ENCODE peak calls at places on chromosomes 1 and 21, in five cellular contexts. I is transverse colon, X is astrocyte of the cerebellum, Q is aorta, L is ovary. B is an unnamed sample.

GRCh38 chr1:65629788-65630187 is 162.9 kb upstream of the PDE4B start:
- DNase-seq in I (no peak), X (no peak), Q (no peak), L (no peak), B (no peak)

GRCh38 chr1:45009956-45010854 is 919 bp downstream of the HECTD3 start:
- DNase-seq in I (peak), X (no peak), Q (peak), L (no peak), B (peak)

GRCh38 chr1:19338323-19338762 is 26.2 kb downstream of the SLC66A1 start:
- DNase-seq in I (no peak), X (no peak), Q (no peak), L (no peak), B (no peak)

GRCh38 chr1:42479621-42480020 is 16.5 kb downstream of the CCDC30 start:
- DNase-seq in I (no peak), X (no peak), Q (no peak), L (no peak), B (no peak)

GRCh38 chr1:172429324-172430127 is 9.0 kb downstream of the C1orf105 start:
- DNase-seq in I (peak), X (peak), Q (no peak), L (no peak), B (no peak)

GRCh38 chr1:246214708-246215504 is 292.2 kb downstream of the SMYD3 start:
- DNase-seq in I (peak), X (peak), Q (peak), L (no peak), B (no peak)

GRCh38 chr1:10295471-10296085 is 85.2 kb downstream of the KIF1B start:
- DNase-seq in I (no peak), X (no peak), Q (no peak), L (no peak), B (no peak)

GRCh38 chr21:41816583-41817165 is 49.8 kb upstream of the RIPK4 start:
- DNase-seq in I (peak), X (peak), Q (peak), L (peak), B (peak)

GRCh38 chr1:76595024-76595423 is 272.3 kb upstream of the ST6GALNAC5 start:
- DNase-seq in I (peak), X (no peak), Q (no peak), L (no peak), B (no peak)

GRCh38 chr21:37186983-37187382 is 80.2 kb downstream of the VPS26C start:
- DNase-seq in I (no peak), X (no peak), Q (no peak), L (no peak), B (no peak)

GRCh38 chr1:173415490-173415889 is 61.6 kb upstream of the PRDX6 start:
- DNase-seq in I (no peak), X (no peak), Q (no peak), L (no peak), B (no peak)

GRCh38 chr1:200780545-200781444 is 42.1 kb downstream of the CAMSAP2 start:
- DNase-seq in I (no peak), X (peak), Q (no peak), L (no peak), B (no peak)

GRCh38 chr1:234977891-234978396 is 150.7 kb downstream of the TOMM20 start:
- DNase-seq in I (no peak), X (no peak), Q (no peak), L (no peak), B (no peak)

GRCh38 chr1:78045850-78046778 is at the start of gene GIPC2:
- DNase-seq in I (peak), X (no peak), Q (peak), L (peak), B (peak)

GRCh38 chr1:168803696-168804510 is 74.9 kb upstream of the DPT start:
- DNase-seq in I (peak), X (no peak), Q (no peak), L (no peak), B (no peak)

GRCh38 chr1:202615501-202616354 is 94.5 kb downstream of the SYT2 start:
- DNase-seq in I (peak), X (peak), Q (peak), L (no peak), B (no peak)

GRCh38 chr1:147492207-147492606 is 49.1 kb upstream of the BCL9 start:
- DNase-seq in I (no peak), X (no peak), Q (no peak), L (no peak), B (no peak)

GRCh38 chr1:169443923-169444322 is 16.6 kb upstream of the CCDC181 start:
- DNase-seq in I (no peak), X (no peak), Q (no peak), L (no peak), B (no peak)

DNA sequence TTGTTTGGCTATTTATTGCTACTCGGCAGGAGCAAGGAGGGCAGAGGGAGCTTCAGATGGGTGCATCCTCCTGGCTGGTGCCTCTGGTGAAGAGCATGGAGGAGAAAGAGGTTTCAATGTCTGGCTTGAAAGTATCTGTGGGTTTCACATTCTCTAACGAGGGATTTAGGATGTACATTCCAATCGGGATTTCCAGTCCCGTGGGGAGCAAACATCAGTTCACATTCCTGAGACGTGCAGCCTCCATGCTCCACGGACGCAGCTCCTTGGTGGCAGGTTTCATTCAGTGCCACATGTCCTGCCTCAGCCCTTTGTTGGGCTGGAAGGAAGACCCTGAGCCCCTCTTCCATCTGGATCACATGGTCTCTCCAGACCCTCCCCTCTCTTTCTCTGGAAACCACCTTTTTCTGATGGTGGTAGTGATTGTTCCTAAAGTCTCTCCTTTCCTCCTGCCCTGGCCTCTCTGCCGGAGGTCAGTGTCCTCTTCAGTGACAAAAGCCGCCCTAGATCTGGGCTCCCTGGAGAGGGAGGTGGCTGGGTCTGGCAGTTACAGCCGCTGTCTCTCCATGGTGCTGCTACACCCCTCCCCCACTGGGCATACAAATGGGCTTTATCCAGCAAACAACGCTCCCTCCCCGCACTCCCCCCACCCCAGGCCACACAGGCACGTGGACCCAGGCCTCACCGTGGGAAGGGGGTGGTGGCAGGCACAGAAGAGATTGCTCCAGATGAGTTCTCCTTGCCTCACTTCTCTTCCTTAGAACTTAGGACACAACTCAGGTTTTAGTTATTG is 829 bp upstream of the CA14 start:
- DNase-seq in I (no peak), X (no peak), Q (no peak), L (no peak), B (peak)
- H3K4me3 ChIP-seq in I (no peak), X (no peak), Q (no peak), L (no peak), B (no peak)

GRCh38 chr1:55428236-55428635 is 213.1 kb upstream of the USP24 start:
- DNase-seq in I (no peak), X (no peak), Q (no peak), L (no peak), B (no peak)
- H3K4me3 ChIP-seq in I (no peak), X (no peak), Q (no peak), L (no peak), B (no peak)

DNA sequence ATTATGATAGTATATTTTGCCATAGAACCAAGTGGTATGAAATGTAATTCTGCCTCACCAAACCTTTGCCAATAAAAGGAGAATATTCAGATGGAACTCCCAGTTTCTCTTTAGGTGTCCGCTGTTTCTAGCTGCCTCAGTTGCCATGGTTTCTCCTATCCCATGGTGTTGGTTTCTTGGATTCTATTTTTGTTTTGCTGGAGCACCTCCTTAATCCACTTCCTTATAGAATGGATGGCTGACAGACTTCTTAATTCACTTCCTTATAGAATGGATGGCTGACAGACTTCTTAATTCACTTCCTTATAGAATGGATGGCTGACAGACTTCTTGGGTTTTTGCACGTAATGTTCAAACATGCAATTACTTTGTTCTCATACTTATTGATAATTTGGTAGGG is 43.7 kb downstream of the ADARB1 start:
- DNase-seq in I (no peak), X (no peak), Q (no peak), L (no peak), B (no peak)
- H3K4me3 ChIP-seq in I (no peak), X (no peak), Q (no peak), L (no peak), B (no peak)

GRCh38 chr1:159786966-159787365 is 6.2 kb downstream of the DUSP23 start:
- DNase-seq in I (no peak), X (no peak), Q (no peak), L (no peak), B (no peak)

GRCh38 chr1:159783724-159784123 is 3.0 kb downstream of the DUSP23 start:
- DNase-seq in I (no peak), X (no peak), Q (no peak), L (no peak), B (no peak)

GRCh38 chr1:159790237-159790917 is 9.6 kb downstream of the DUSP23 start:
- DNase-seq in I (no peak), X (no peak), Q (no peak), L (no peak), B (no peak)

GRCh38 chr1:159781992-159782391 is 1.2 kb downstream of the DUSP23 start:
- DNase-seq in I (no peak), X (no peak), Q (no peak), L (no peak), B (no peak)

DNA sequence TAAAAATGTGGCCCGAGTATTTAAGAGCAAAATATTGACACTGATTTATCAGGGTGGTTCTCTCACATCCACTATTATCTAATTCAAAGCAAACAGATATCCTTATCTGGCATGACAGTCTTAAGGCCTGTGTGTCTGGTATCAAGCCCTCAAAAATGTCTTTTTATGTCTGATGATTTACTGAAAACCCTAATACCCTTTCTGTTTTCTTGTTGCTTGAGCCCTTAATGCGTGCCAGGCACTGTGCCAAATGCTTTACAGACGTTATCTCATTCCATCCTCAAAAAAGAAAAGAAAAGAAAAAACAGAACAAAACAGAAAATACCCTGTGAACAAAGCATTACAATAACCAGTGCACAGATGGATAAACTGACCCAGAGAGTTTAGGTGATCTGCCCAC is 5.7 kb downstream of the DUSP23 start:
- DNase-seq in I (no peak), X (no peak), Q (no peak), L (no peak), B (no peak)
- H3K4me3 ChIP-seq in I (no peak), X (no peak), Q (no peak), L (no peak), B (no peak)

DNA sequence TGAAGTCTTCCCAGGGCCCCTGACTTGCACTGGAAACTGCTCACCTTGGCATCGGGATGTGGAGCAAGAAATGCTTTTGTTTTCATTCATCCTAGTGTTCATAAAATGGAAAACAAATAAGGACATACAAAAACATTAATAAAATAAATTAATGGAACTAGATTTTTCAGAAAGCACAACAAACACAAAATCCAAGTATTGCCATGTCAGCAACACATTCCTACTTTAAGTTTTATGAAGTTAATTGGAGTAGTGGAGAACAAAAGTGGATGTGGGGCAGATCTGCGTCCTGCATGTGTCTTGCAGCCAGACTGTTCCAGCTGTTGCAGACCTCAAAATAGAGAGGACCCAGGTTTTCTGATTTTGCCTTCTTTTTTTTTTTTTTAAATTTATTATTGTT is 32.9 kb downstream of the PRMT2 start:
- DNase-seq in I (no peak), X (no peak), Q (no peak), L (no peak), B (no peak)
- H3K4me3 ChIP-seq in I (no peak), X (peak), Q (no peak), L (peak), B (peak)

DNA sequence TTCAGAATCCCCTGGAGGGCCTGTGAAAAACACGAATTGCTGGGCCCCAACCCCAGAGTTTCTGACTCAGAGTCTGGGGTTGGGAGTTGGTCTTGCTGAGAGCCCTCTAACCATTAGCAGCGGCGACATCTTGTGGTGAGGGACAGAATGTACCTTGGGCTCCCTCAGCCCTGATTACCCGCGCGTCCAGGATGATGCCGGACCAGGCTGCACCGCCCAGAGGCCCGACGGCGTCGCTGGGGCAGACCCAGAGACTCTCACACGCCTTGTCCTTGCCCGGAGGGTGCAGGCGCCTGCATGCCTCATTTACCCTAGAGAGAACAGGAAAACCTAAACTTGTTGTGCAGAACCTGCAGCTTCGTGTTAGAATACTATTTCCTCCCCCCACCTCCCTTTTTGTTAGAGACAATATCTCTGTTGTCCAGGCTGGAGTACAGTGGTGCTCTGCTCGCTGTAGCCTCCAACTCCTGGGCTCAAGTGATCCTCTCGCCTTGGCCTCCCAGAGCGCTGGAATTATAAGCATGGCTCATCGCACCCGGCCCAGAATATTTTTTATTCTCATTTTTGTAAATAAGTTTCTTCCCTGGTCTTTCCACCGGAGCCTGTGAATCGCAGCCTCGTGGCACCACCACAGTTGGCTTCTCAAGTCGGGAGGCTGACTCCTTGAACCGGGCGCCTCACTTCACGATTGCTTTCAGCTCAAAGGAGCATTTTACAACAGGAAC is 22.2 kb upstream of the RD3 start:
- DNase-seq in I (peak), X (peak), Q (peak), L (peak), B (peak)
- H3K4me3 ChIP-seq in I (no peak), X (no peak), Q (no peak), L (no peak), B (no peak)

DNA sequence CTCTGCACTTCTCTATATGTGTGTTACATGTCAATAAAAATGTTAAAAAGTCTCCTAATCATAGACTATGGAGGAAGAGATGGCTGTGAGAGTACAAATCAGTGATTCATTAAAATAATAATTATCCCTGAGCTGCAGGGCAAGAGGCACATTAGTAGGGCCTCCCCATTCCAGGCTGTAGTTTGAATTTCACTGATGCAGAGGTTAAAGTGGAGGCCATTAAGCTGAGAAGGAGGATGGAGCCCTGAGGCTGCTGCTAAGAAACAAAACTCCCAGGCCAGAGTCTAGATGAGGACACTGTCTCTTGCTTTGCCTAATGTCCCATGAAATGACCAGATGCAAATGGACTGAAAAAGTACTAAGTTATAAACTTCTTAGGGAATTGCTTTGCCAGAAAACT is 89.1 kb upstream of the WDR26 start:
- DNase-seq in I (no peak), X (no peak), Q (no peak), L (no peak), B (no peak)
- H3K4me3 ChIP-seq in I (no peak), X (no peak), Q (no peak), L (no peak), B (no peak)

DNA sequence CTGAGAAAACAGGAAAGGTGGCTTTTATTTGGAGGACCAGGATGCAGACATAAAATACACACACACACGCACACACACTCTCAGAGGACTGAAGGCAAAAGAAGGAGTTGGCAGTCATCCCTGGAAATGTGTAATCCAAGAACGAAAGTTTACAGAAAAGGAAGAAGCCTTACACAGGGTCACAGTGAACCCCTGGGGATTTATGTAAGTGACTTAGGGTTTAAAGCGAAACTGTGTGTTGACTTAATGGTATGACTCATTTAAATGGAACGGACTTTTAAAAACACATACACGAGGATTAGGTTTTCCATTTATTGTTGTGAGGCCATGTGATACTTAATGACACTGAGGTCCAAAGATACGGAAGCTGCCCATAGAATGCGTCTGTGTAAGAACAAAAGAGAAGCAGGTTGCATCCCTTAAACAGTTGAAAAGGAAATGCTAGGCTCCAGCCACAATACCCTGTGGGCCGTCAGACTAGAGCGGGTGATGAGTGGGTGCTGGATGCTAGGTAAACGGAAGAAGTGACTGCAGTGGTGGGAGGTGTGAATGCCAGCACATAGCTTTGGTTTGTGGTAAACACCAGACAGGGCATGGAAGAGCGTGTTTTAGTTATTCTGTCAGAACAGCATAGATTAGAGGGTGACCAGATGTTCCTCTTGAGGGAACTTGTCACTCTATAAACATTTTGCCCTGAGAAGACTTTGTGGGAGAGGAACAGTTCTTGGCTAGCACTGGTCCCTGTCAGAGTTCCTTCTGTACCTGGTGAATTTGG is 21.6 kb upstream of the BCL10 start:
- DNase-seq in I (no peak), X (peak), Q (no peak), L (no peak), B (no peak)
- H3K4me3 ChIP-seq in I (no peak), X (no peak), Q (no peak), L (no peak), B (peak)

GRCh38 chr1:40056519-40057309 is 16.2 kb downstream of the CAP1 start:
- DNase-seq in I (no peak), X (no peak), Q (no peak), L (no peak), B (no peak)
- H3K4me3 ChIP-seq in I (no peak), X (no peak), Q (no peak), L (no peak), B (no peak)

DNA sequence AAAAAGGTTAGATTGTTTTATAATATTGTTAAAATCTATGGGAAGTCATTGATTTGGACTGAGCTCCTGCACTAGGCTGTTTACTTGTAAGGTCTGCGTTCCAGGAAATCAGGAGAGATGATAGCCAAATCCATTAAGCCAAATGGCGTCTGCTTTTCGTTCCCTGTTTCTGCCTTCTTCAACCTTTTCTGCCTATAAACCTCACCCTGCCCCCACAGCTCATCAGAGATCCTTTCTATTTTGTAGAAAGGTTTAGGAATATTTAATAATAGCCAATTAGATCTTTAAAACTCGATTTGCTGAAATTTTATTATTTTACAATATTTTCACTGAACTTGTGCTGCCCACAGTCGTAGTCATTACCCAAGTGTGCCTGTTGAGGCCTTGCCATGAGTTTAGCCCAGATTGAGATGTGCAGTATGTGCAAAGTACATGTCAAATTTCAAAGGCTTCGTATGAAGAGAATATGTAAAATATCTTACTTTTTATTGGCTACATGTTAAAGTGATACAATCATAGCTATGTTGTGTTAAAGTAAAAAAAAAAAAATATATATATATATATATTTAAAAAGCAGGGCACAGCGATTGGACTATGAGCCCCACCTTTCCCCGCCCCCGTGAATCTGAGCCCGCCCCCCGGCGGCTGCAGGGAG is 444 bp upstream of the IARS2 start:
- DNase-seq in I (no peak), X (no peak), Q (no peak), L (no peak), B (no peak)
- H3K4me3 ChIP-seq in I (no peak), X (peak), Q (no peak), L (peak), B (peak)

B was measured in upper lobe of right lung.